ENCODE peak calls at places on chromosomes 2 and 18, in ten cellular contexts. Z, C, S, J, W, X, E, Y, K and N are unnamed samples.

GRCh38 chr2:36253086-36253485 is 102.5 kb upstream of the CRIM1 start:
- DNase-seq in Z (no peak), C (no peak), S (no peak), J (no peak), W (no peak), X (no peak), E (no peak), Y (no peak), K (no peak), N (no peak)

GRCh38 chr2:72027426-72028161 is 120.1 kb downstream of the CYP26B1 start:
- DNase-seq in Z (no peak), C (no peak), S (peak), J (no peak), W (no peak), X (peak), E (no peak), Y (no peak), K (peak), N (no peak)

GRCh38 chr2:148540022-148540421 is 104.5 kb upstream of the EPC2 start:
- DNase-seq in Z (no peak), C (no peak), S (no peak), J (no peak), W (no peak), X (no peak), E (no peak), Y (no peak), K (no peak), N (no peak)

GRCh38 chr2:11286323-11286722 is 58.1 kb downstream of the ROCK2 start:
- DNase-seq in Z (no peak), C (no peak), S (no peak), J (no peak), W (no peak), X (no peak), E (no peak), Y (no peak), K (no peak), N (no peak)

GRCh38 chr2:183037660-183038340 is 457 bp downstream of the NCKAP1 start:
- DNase-seq in Z (peak), C (peak), S (peak), J (peak), W (peak), X (no peak), E (peak), Y (peak), K (no peak), N (peak)

GRCh38 chr2:162211747-162212146 is 31.5 kb downstream of the FAP start:
- DNase-seq in Z (no peak), C (no peak), S (no peak), J (no peak), W (no peak), X (no peak), E (no peak), Y (no peak), K (no peak), N (no peak)

GRCh38 chr18:50111398-50111797 is 83.5 kb downstream of the MYO5B start:
- DNase-seq in Z (no peak), C (no peak), S (no peak), J (no peak), W (no peak), X (no peak), E (no peak), Y (no peak), K (no peak), N (no peak)

GRCh38 chr2:10137053-10137843 is 14.7 kb downstream of the RRM2 start:
- DNase-seq in Z (no peak), C (no peak), S (no peak), J (no peak), W (peak), X (peak), E (no peak), Y (no peak), K (no peak), N (no peak)

GRCh38 chr18:34976899-34977786 is 64.1 kb upstream of the MAPRE2 start:
- DNase-seq in Z (peak), C (peak), S (peak), J (peak), W (peak), X (peak), E (peak), Y (peak), K (no peak), N (peak)

GRCh38 chr2:150888337-150888736 is 373.3 kb downstream of the RBM43 start:
- DNase-seq in Z (no peak), C (no peak), S (no peak), J (no peak), W (no peak), X (no peak), E (no peak), Y (no peak), K (no peak), N (no peak)

GRCh38 chr18:54880706-54881105 is 52.4 kb downstream of the RAB27B start:
- DNase-seq in Z (no peak), C (peak), S (no peak), J (no peak), W (no peak), X (no peak), E (no peak), Y (no peak), K (no peak), N (no peak)

GRCh38 chr2:55120634-55121359 is 70.5 kb upstream of the RTN4 start:
- DNase-seq in Z (no peak), C (no peak), S (no peak), J (no peak), W (peak), X (no peak), E (peak), Y (peak), K (no peak), N (no peak)

GRCh38 chr2:120683081-120683480 is 52.6 kb upstream of the GLI2 start:
- DNase-seq in Z (no peak), C (no peak), S (no peak), J (no peak), W (no peak), X (peak), E (no peak), Y (no peak), K (no peak), N (no peak)

GRCh38 chr18:32175265-32175664 is 14.6 kb upstream of the MEP1B start:
- DNase-seq in Z (no peak), C (no peak), S (no peak), J (no peak), W (no peak), X (no peak), E (no peak), Y (no peak), K (no peak), N (no peak)

GRCh38 chr2:43000242-43001054 is 208.1 kb upstream of the HAAO start:
- DNase-seq in Z (no peak), C (no peak), S (no peak), J (no peak), W (no peak), X (peak), E (no peak), Y (no peak), K (no peak), N (peak)

GRCh38 chr2:235641333-235641732 is 147.5 kb downstream of the AGAP1 start:
- DNase-seq in Z (no peak), C (peak), S (no peak), J (no peak), W (no peak), X (no peak), E (no peak), Y (no peak), K (no peak), N (no peak)

GRCh38 chr2:149456285-149456684 is 125.9 kb downstream of the LYPD6 start:
- DNase-seq in Z (no peak), C (peak), S (no peak), J (no peak), W (peak), X (no peak), E (no peak), Y (no peak), K (no peak), N (peak)

GRCh38 chr2:56757884-56758545 is 574.2 kb downstream of the CCDC85A start:
- DNase-seq in Z (no peak), C (no peak), S (no peak), J (no peak), W (no peak), X (no peak), E (no peak), Y (no peak), K (no peak), N (no peak)

GRCh38 chr18:54388203-54389142 is 30.8 kb downstream of the C18orf54 start:
- DNase-seq in Z (no peak), C (peak), S (peak), J (no peak), W (peak), X (no peak), E (peak), Y (peak), K (no peak), N (peak)

GRCh38 chr18:55790296-55790695 is 202.3 kb upstream of the TCF4 start:
- DNase-seq in Z (no peak), C (no peak), S (no peak), J (no peak), W (no peak), X (no peak), E (no peak), Y (no peak), K (no peak), N (no peak)

GRCh38 chr2:26712486-26713465 is 20.3 kb downstream of the KCNK3 start:
- DNase-seq in Z (no peak), C (no peak), S (no peak), J (no peak), W (no peak), X (no peak), E (no peak), Y (no peak), K (no peak), N (no peak)

GRCh38 chr18:56861244-56861643 is 210.1 kb downstream of the WDR7 start:
- DNase-seq in Z (no peak), C (no peak), S (no peak), J (no peak), W (no peak), X (no peak), E (no peak), Y (no peak), K (no peak), N (no peak)

GRCh38 chr18:79938196-79938595 is 13.3 kb downstream of the SLC66A2 start:
- DNase-seq in Z (peak), C (no peak), S (no peak), J (no peak), W (no peak), X (peak), E (peak), Y (no peak), K (no peak), N (no peak)

GRCh38 chr2:234945339-234945895 is 6.4 kb upstream of the SH3BP4 start:
- DNase-seq in Z (no peak), C (no peak), S (no peak), J (no peak), W (no peak), X (no peak), E (no peak), Y (no peak), K (no peak), N (no peak)

GRCh38 chr2:217983276-217984233 is 19.2 kb downstream of the TNS1 start:
- DNase-seq in Z (peak), C (no peak), S (no peak), J (no peak), W (no peak), X (peak), E (no peak), Y (no peak), K (no peak), N (no peak)

DNA sequence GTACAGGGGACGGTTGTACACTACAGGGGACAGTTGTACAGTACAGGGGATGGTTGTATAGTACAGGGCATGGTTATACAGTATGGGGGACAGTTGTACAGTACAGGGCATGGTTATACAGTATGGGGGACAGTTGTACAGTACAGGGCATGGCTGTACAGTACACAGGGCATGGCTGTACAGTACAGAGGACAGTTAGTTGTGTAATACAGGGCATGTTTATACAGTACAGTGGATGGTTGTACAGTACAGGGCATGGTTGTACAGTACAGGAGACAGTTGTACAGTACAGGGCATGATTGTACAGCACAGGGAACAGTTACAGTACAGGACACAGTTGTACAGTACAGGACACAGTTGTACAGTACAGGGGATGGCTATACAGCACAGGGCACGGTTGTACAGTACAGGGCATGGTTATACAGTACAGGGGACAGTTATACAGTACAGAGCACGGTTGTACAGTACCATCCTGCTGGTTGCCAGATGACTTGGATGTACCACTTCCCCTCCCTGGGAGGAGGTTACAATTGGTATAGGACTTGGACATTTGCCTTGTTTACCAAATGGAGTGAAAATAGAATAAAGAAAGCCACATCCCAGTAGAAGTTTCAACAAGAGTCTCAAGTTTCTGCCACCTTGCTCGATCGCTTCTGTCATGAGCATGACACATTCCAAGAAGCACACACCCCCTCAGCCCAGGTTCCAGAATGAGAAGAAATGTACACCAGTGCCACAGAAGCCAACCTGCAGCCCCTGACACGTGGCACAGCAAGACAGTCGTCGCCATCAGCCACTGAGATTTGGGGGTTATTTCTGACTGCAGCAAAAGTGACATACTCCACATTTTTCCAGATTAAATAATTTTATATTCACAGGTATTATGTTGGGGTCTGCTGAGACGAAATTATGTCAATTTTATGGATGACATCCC is 16.0 kb downstream of the CYRIA start:
- DNase-seq in Z (no peak), C (no peak), S (no peak), J (no peak), W (no peak), X (no peak), E (no peak), Y (no peak), K (no peak), N (no peak)
- TF ChIP-seq POLR2AphosphoS5 in Z (no peak), C (no peak), S (no peak), J (no peak), W (no peak), X (no peak), E (no peak), Y (no peak), K (no peak), N (no peak)

GRCh38 chr2:12979066-12979465 is 262.3 kb downstream of the TRIB2 start:
- DNase-seq in Z (no peak), C (no peak), S (no peak), J (no peak), W (no peak), X (no peak), E (no peak), Y (peak), K (no peak), N (no peak)

GRCh38 chr2:12987246-12987645 is 270.5 kb downstream of the TRIB2 start:
- DNase-seq in Z (no peak), C (no peak), S (no peak), J (no peak), W (no peak), X (no peak), E (no peak), Y (no peak), K (no peak), N (no peak)

GRCh38 chr2:12978058-12978835 is 261.5 kb downstream of the TRIB2 start:
- DNase-seq in Z (no peak), C (no peak), S (no peak), J (no peak), W (no peak), X (no peak), E (no peak), Y (peak), K (no peak), N (no peak)

GRCh38 chr2:12980817-12981216 is 264.1 kb downstream of the TRIB2 start:
- DNase-seq in Z (no peak), C (peak), S (no peak), J (no peak), W (no peak), X (no peak), E (no peak), Y (no peak), K (no peak), N (no peak)

GRCh38 chr2:12982149-12982584 is 265.4 kb downstream of the TRIB2 start:
- DNase-seq in Z (no peak), C (no peak), S (no peak), J (no peak), W (no peak), X (no peak), E (no peak), Y (no peak), K (no peak), N (no peak)
- TF ChIP-seq POLR2AphosphoS5 in Z (no peak), C (no peak), S (no peak), J (no peak), W (no peak), X (no peak), E (no peak), Y (no peak), K (no peak), N (no peak)

GRCh38 chr2:133840761-133841160 is 272.5 kb upstream of the NCKAP5 start:
- DNase-seq in Z (no peak), C (no peak), S (no peak), J (no peak), W (no peak), X (no peak), E (no peak), Y (no peak), K (peak), N (no peak)

GRCh38 chr2:133843091-133843490 is 274.8 kb upstream of the NCKAP5 start:
- DNase-seq in Z (no peak), C (no peak), S (no peak), J (no peak), W (no peak), X (no peak), E (no peak), Y (no peak), K (no peak), N (no peak)

GRCh38 chr2:133839677-133840076 is 271.4 kb upstream of the NCKAP5 start:
- DNase-seq in Z (no peak), C (no peak), S (no peak), J (no peak), W (no peak), X (no peak), E (no peak), Y (no peak), K (peak), N (no peak)

GRCh38 chr2:133843551-133843950 is 275.3 kb upstream of the NCKAP5 start:
- DNase-seq in Z (no peak), C (no peak), S (no peak), J (no peak), W (no peak), X (no peak), E (no peak), Y (no peak), K (no peak), N (no peak)

DNA sequence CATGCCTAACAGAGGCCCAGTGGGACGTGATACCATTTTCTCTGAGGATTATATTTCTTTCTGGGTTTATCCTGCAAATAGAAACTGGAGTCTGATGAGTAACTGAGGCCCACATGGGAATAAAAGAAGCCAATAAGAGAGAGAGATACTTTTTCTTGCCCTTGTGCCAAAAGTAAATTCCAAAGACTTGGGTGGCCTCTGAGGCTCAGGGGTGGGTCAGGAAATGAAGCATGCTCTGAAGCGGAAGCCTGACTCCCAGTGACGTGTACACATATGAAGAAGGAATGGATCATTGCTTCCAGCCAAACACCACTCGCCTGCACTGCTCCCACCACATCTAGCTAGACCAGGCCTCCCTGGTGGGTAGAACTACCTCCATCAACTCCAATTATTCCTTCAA is 273.6 kb upstream of the NCKAP5 start:
- DNase-seq in Z (no peak), C (no peak), S (no peak), J (no peak), W (no peak), X (no peak), E (no peak), Y (no peak), K (no peak), N (no peak)
- TF ChIP-seq POLR2AphosphoS5 in Z (no peak), C (no peak), S (no peak), J (no peak), W (no peak), X (no peak), E (no peak), Y (no peak), K (no peak), N (no peak)

GRCh38 chr2:215868886-215869285 is 144.5 kb downstream of the MREG start:
- DNase-seq in Z (no peak), C (no peak), S (no peak), J (no peak), W (no peak), X (no peak), E (no peak), Y (no peak), K (no peak), N (no peak)

GRCh38 chr2:215874418-215874817 is 138.9 kb downstream of the MREG start:
- DNase-seq in Z (no peak), C (no peak), S (no peak), J (no peak), W (no peak), X (no peak), E (no peak), Y (no peak), K (no peak), N (no peak)

GRCh38 chr2:215866594-215866993 is 146.8 kb downstream of the MREG start:
- DNase-seq in Z (no peak), C (no peak), S (no peak), J (no peak), W (no peak), X (no peak), E (no peak), Y (no peak), K (no peak), N (no peak)

GRCh38 chr2:215870986-215871385 is 142.4 kb downstream of the MREG start:
- DNase-seq in Z (no peak), C (peak), S (peak), J (no peak), W (peak), X (no peak), E (no peak), Y (no peak), K (no peak), N (peak)

GRCh38 chr2:215870088-215870490 is 143.3 kb downstream of the MREG start:
- DNase-seq in Z (no peak), C (no peak), S (no peak), J (no peak), W (peak), X (no peak), E (no peak), Y (no peak), K (no peak), N (no peak)
- TF ChIP-seq POLR2AphosphoS5 in Z (no peak), C (no peak), S (no peak), J (no peak), W (no peak), X (no peak), E (peak), Y (no peak), K (no peak), N (no peak)

DNA sequence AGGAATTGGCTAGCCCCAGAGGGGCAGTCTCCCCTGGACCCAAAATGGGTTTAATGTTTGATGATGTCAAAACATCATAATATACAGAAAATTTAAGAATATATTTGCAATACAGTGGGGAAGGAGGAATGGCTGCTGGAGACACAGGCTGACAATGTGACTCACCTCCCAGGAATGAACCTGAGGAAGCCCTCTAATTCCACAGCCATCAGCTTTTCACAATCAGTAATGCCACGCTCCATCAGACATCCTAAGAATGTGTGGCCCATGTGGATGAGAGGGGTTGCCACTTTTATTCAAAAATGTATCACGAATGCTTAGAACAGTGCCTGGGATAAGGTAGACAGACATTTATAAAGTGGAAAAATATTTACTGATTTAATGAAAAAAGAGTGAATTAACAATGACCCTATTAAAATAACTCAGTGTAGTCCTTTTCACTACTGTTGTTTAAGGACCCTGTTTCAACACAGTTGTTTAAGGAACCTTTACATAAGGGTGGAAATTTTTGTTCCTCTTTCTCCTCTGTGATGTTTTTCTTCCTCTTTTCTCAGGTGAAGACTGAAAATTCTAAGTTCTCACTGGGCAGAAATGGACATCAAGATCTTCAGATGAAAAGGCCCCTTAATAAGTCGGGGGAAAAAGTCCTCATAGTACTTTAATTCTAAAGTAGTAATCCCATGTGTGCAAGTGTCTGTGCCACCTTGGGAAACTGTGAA is 17.5 kb upstream of the TMEM163 start:
- DNase-seq in Z (no peak), C (peak), S (no peak), J (no peak), W (no peak), X (no peak), E (no peak), Y (no peak), K (no peak), N (no peak)
- TF ChIP-seq POLR2AphosphoS5 in Z (no peak), C (no peak), S (no peak), J (no peak), W (no peak), X (no peak), E (no peak), Y (no peak), K (no peak), N (no peak)

GRCh38 chr2:70142590-70143313 is 48.1 kb downstream of the C2orf42 start:
- DNase-seq in Z (peak), C (peak), S (peak), J (peak), W (peak), X (peak), E (peak), Y (peak), K (peak), N (peak)
- TF ChIP-seq POLR2AphosphoS5 in Z (peak), C (peak), S (peak), J (peak), W (no peak), X (peak), E (peak), Y (peak), K (peak), N (peak)

GRCh38 chr18:13658444-13659204 is 67.7 kb downstream of the FAM210A start:
- DNase-seq in Z (no peak), C (no peak), S (no peak), J (no peak), W (no peak), X (no peak), E (no peak), Y (no peak), K (no peak), N (no peak)
- TF ChIP-seq POLR2AphosphoS5 in Z (no peak), C (no peak), S (no peak), J (no peak), W (no peak), X (no peak), E (no peak), Y (no peak), K (no peak), N (no peak)